ENCODE peak calls at places on chromosomes 16 and 17, in seven cellular contexts. F is lung; J is ascending aorta; Y is CD8-positive, alpha-beta T cell; Q is GM23338; P is PC-3; V is ovary. W is an unnamed sample. For H3K4me1, the result is how much of the 10 kb centered on the place peaks cover.

GRCh38 chr17:55570360-55570759 is 59.1 kb upstream of the SMIM36 start:
- DNase-seq in P (peak), Q (no peak), J (no peak), F (no peak), V (no peak), Y (no peak), W (no peak)

GRCh38 chr17:63024716-63025115 is 58.7 kb downstream of the TANC2 start:
- DNase-seq in Y (no peak), P (no peak), V (no peak), J (no peak), Q (no peak), F (no peak), W (no peak)

GRCh38 chr17:69810326-69811035 is 264.5 kb upstream of the KCNJ16 start:
- DNase-seq in V (no peak), P (peak), J (no peak), Y (no peak), F (no peak), Q (no peak), W (no peak)

GRCh38 chr17:55325405-55325804 is 60.6 kb downstream of the HLF start:
- DNase-seq in F (no peak), V (no peak), P (no peak), Q (no peak), J (no peak), Y (no peak), W (peak)

GRCh38 chr17:6753006-6753445 is 2.8 kb upstream of the XAF1 start:
- DNase-seq in P (peak), Y (peak), Q (peak), F (peak), V (peak), J (no peak), W (peak)

GRCh38 chr16:5415123-5415522 is 317.5 kb upstream of the EEF2KMT start:
- DNase-seq in Y (no peak), V (no peak), F (no peak), Q (peak), P (no peak), J (no peak), W (no peak)

GRCh38 chr17:40645291-40645690 is 2.3 kb downstream of the SMARCE1 start:
- DNase-seq in Y (no peak), J (no peak), F (no peak), P (no peak), V (no peak), Q (no peak), W (no peak)

GRCh38 chr16:85906349-85906748 is 7.4 kb downstream of the IRF8 start:
- DNase-seq in Y (no peak), F (no peak), V (no peak), Q (no peak), J (no peak), P (no peak), W (no peak)

GRCh38 chr16:75198135-75198600 is 8.8 kb downstream of the CTRB2 start:
- DNase-seq in Q (no peak), Y (no peak), F (no peak), P (no peak), J (no peak), V (no peak), W (no peak)

GRCh38 chr17:42566215-42566872 is 556 bp upstream of the MLX start:
- DNase-seq in Y (no peak), F (peak), P (no peak), Q (no peak), V (no peak), J (no peak), W (no peak)
- H3K4me1 ChIP-seq in Y (under half), F (under half), P (under half), Q (under half), V (under half), J (under half), W (under half)

DNA sequence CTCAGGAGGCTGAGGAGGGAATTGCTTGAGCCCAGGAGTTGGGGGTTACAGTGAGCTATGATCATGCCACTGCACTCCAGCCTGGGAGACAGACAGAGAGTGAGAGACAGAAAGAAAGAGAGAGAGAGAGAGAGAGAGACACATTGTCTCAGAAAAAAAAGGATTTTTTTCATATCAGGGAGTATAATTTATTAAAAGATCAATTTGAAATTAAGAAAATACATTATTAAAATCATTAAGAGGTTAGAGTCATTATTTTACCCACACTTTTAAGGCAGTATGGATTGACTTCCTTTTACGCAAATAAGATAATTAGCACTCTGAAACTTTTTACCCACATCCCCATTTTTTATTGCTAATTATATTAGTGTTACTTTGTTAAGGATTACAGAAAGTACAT is 804.3 kb downstream of the CDH11 start:
- DNase-seq in Q (no peak), Y (no peak), V (no peak), J (no peak), F (no peak), P (no peak), W (no peak)
- H3K4me3 ChIP-seq in Q (no peak), Y (no peak), V (no peak), J (no peak), F (no peak), P (no peak), W (no peak)

DNA sequence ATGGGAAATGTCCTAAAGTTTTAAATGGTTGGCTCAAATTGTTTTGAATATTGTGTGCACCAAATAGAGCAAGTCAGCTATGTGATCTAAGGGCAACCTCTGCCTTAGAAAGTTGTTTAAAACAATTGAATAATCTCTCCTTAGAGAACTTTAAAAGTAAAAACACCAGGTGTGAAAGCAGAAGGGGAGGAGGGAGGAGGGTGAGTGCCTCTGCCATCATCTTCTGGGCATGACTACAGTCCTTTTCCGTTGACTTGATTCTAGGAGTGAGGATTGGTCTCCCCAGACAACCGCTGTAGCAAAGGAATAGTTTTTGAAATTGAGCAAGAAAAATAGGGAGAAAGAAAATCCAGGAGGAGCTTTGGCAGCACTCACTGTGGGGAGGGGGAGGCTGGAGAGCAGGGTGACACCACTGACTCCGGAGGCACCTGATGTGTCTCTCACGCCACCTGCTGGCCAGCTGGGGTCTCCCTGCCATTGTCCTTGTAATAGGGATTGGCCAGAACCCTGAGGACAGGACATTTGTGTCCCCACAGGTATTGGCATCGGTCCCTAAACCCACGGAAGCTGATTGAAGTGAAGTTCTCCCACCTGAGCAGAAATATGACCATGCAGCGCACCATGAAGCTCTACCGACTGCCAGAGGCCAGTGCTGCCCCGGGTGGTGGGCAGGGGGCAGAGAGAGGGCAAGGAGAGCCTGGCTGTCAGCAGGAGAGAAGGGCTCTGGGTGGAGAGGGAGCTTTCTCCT is 33.3 kb downstream of the PLCD3 start:
- DNase-seq in Q (peak), J (peak), V (peak), Y (peak), P (peak), F (peak), W (peak)
- TF ChIP-seq CTCF in Q (peak), J (peak), V (peak), Y (peak), P (peak), F (peak), W (peak)

GRCh38 chr17:80185968-80186367 is 16.1 kb downstream of the CARD14 start:
- DNase-seq in Y (no peak), J (no peak), F (no peak), P (no peak), V (no peak), Q (no peak), W (no peak)

GRCh38 chr17:80183581-80184422 is 14.0 kb downstream of the CARD14 start:
- DNase-seq in J (no peak), Q (no peak), P (no peak), F (no peak), Y (no peak), V (no peak), W (no peak)

GRCh38 chr17:80182118-80182844 is 12.5 kb downstream of the CARD14 start:
- DNase-seq in V (no peak), P (no peak), J (no peak), F (no peak), Y (no peak), Q (no peak), W (no peak)

GRCh38 chr17:80182845-80183223 is 13.0 kb downstream of the CARD14 start:
- DNase-seq in J (no peak), Y (no peak), F (no peak), P (no peak), V (no peak), Q (no peak), W (no peak)

DNA sequence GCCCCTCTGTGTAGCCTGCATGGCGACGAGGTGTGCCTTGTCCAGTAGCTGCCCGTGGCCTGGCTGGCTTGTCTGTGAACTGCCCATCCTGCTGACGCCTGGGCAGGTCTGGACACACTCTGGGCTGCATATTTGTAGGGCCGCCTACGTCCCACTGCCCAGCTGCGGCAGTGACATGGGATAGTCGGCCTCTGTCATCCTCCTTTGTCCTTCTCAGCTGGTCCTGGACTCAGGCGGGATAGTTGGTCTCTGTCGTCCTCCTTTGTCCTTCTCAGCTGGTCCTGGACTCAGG is 14.5 kb downstream of the CARD14 start:
- DNase-seq in Q (no peak), Y (no peak), J (no peak), V (no peak), F (no peak), P (no peak), W (no peak)
- H3K4me1 ChIP-seq in Q (under half), Y (under half), J (under half), V (under half), F (under half), P (under half), W (under half)

GRCh38 chr17:10772425-10773380 is 31.2 kb downstream of the TMEM238L start:
- DNase-seq in F (no peak), J (no peak), Q (peak), Y (no peak), V (no peak), P (peak), W (no peak)
- H3K4me3 ChIP-seq in F (no peak), J (no peak), Q (no peak), Y (no peak), V (no peak), P (no peak), W (no peak)

GRCh38 chr16:67398546-67399217 is 5.4 kb upstream of the TPPP3 start:
- DNase-seq in J (no peak), Q (no peak), F (no peak), V (no peak), Y (no peak), P (no peak), W (no peak)

GRCh38 chr16:67396775-67397450 is 3.6 kb upstream of the TPPP3 start:
- DNase-seq in Y (no peak), F (no peak), P (no peak), J (no peak), V (no peak), Q (no peak), W (no peak)

GRCh38 chr16:67397451-67397801 is 4.1 kb upstream of the TPPP3 start:
- DNase-seq in V (no peak), Q (no peak), F (no peak), Y (no peak), J (no peak), P (no peak), W (no peak)

GRCh38 chr16:67399218-67399733 is 6.0 kb upstream of the TPPP3 start:
- DNase-seq in Q (peak), F (no peak), J (no peak), P (peak), Y (peak), V (peak), W (peak)

GRCh38 chr16:67397812-67398545 is 4.7 kb upstream of the TPPP3 start:
- DNase-seq in V (no peak), F (no peak), P (no peak), J (no peak), Q (no peak), Y (no peak), W (no peak)
- TF ChIP-seq CTCF in V (no peak), F (no peak), P (no peak), J (no peak), Q (no peak), Y (no peak), W (no peak)

GRCh38 chr16:68249361-68249760 is 4.2 kb downstream of the PLA2G15 start:
- DNase-seq in P (no peak), V (no peak), Q (no peak), J (no peak), Y (no peak), F (no peak), W (no peak)

GRCh38 chr16:68251812-68252211 is 6.6 kb downstream of the PLA2G15 start:
- DNase-seq in J (no peak), F (no peak), P (no peak), Q (no peak), V (no peak), Y (no peak), W (no peak)

GRCh38 chr16:68253721-68254120 is 8.5 kb downstream of the PLA2G15 start:
- DNase-seq in J (no peak), Y (no peak), F (no peak), Q (no peak), V (no peak), P (no peak), W (no peak)

GRCh38 chr16:68252383-68252782 is 7.2 kb downstream of the PLA2G15 start:
- DNase-seq in Q (no peak), P (no peak), V (no peak), Y (no peak), J (no peak), F (no peak), W (no peak)

DNA sequence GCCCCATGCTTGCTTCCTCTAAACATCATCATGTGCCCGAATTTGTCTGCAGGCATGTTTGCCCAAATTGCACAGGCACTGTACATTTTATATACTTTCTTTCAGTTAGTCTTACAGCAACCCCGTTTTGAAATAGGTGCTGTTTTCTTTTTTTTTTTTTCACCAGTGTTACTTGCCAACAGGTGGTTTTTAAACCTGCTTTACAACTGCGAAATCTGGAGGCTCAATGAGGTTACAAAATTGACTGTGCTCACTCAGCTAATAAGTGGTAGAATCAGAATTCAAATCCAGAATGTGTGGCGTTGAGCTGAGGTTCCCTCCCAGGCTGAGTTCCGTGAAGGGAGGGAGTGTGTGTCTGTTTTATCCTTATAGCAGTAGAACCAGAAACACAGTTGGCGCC is 5.8 kb downstream of the PLA2G15 start:
- DNase-seq in P (no peak), J (no peak), Q (no peak), Y (no peak), F (no peak), V (no peak), W (no peak)
- H3K4me1 ChIP-seq in P (under half), J (under half), Q (under half), Y (under half), F (under half), V (under half), W (under half)

GRCh38 chr16:78386925-78387324 is 287.5 kb downstream of the WWOX start:
- DNase-seq in Q (no peak), V (no peak), F (no peak), P (no peak), J (no peak), Y (no peak), W (no peak)
- H3K4me3 ChIP-seq in Q (no peak), V (no peak), F (no peak), P (no peak), J (no peak), Y (no peak), W (no peak)

DNA sequence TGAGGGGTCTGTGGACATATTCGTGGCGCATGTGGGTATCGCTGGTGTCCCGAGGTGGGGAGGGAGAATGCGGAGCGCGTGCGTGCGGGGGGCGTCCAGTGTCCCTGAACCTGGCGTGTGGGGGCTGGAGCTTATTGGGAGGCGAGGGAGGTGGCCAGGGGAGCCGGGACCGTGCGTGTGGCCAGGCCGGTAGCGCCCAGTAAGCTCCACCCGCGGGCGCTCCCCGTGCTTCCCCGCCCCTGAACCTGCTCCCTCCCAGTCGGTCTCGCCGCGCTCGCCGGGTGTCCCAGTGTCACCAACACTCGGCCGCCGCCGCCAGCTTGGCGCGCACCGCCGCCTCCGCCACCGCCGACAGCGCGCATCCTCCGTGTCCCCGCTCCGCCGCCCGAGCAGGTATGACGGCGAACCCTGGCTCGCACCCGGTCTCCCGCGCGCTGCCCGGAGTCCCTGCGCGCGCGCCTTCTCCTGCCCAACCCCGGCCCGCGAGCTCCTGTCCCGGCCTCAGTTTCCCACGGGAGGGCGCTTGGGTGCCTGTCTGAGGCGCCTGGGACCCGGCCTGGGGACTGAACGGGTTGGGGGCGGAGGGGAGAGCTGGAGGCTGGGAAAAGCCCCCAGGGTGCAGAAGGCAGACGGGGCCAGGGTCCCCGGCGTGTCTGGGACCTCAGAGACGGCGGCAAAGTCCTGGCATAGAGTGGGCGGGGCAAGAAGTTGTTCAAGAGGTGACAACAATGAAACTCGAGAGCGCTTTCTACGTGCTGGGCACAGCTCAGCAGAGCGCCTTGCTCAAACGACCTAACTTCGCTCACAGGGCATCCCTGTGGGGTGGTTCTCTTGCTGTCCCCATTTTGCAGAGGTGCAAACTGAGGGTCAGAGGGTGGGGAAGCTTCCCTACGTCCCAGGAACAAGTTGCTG is at the start of gene SCNN1B:
- DNase-seq in F (peak), V (no peak), J (no peak), P (peak), Q (peak), Y (no peak), W (no peak)
- TF ChIP-seq CTCF in F (no peak), V (no peak), J (no peak), P (peak), Q (no peak), Y (no peak), W (no peak)

GRCh38 chr17:57523926-57524634 is 221.0 kb downstream of the CCDC182 start:
- DNase-seq in F (peak), Y (no peak), P (peak), V (no peak), J (peak), Q (no peak), W (no peak)

GRCh38 chr17:57519800-57520199 is 225.3 kb downstream of the CCDC182 start:
- DNase-seq in P (no peak), J (no peak), F (no peak), V (no peak), Y (no peak), Q (no peak), W (no peak)

GRCh38 chr17:57519199-57519598 is 225.9 kb downstream of the CCDC182 start:
- DNase-seq in P (peak), F (no peak), Q (no peak), V (no peak), Y (no peak), J (no peak), W (no peak)

GRCh38 chr17:57522436-57523005 is 222.6 kb downstream of the CCDC182 start:
- DNase-seq in Y (no peak), P (no peak), F (no peak), Q (no peak), J (no peak), V (no peak), W (no peak)

GRCh38 chr17:57521606-57522435 is 223.3 kb downstream of the CCDC182 start:
- DNase-seq in F (no peak), P (no peak), Q (no peak), J (no peak), Y (no peak), V (no peak), W (no peak)
- H3K4me1 ChIP-seq in F (under half), P (under half), Q (under half), J (under half), Y (under half), V (under half), W (under half)

W was measured in adrenal gland.